ENCODE peak calls at places on chromosomes 7 and 10, in four cellular contexts. I is stomach, Z is transverse colon, H is SK-N-SH. A is an unnamed sample.

GRCh38 chr10:71548494-71548846 is 151.8 kb downstream of the CDH23 start:
- DNase-seq in Z (no peak), I (no peak), H (no peak), A (no peak)

GRCh38 chr7:69598081-69598486 is at the start of gene AUTS2:
- DNase-seq in H (peak; percentile 100), I (peak; percentile 78), Z (peak; percentile 68), A (peak; percentile 87)

GRCh38 chr10:124002391-124003069 is 90.9 kb downstream of the CHST15 start:
- DNase-seq in I (no peak), H (peak; percentile 18), Z (no peak), A (peak; percentile 14)

GRCh38 chr7:124031919-124032318 is 948 bp downstream of the TMEM229A start:
- DNase-seq in Z (no peak), H (peak; percentile 57), I (no peak), A (no peak)

GRCh38 chr10:16832351-16833080 is 15.3 kb upstream of the RSU1 start:
- DNase-seq in H (no peak), I (peak; percentile 62), Z (peak; percentile 66), A (peak; percentile 42)

GRCh38 chr10:114703377-114704125 is 45.5 kb upstream of the ABLIM1 start:
- DNase-seq in H (peak; percentile 64), Z (no peak), I (no peak), A (no peak)

GRCh38 chr10:12348870-12349627 is at the start of gene CAMK1D:
- DNase-seq in I (peak; percentile 77), Z (peak; percentile 91), H (peak; percentile 93), A (peak; percentile 97)

GRCh38 chr10:11595395-11595692 is 16.1 kb downstream of the USP6NL start:
- DNase-seq in I (no peak), Z (no peak), H (peak; percentile 12), A (no peak)

GRCh38 chr7:3695602-3696001 is 394.6 kb downstream of the SDK1 start:
- DNase-seq in H (peak; percentile 33), Z (no peak), I (no peak), A (no peak)

GRCh38 chr7:99679400-99680191 is at the start of gene CYP3A5:
- DNase-seq in H (no peak), I (peak; percentile 80), Z (peak; percentile 85), A (no peak)

GRCh38 chr10:75612904-75613684 is 181.7 kb downstream of the LRMDA start:
- DNase-seq in I (no peak), Z (no peak), H (no peak), A (no peak)

GRCh38 chr10:75987610-75988009 is 556.2 kb downstream of the LRMDA start:
- DNase-seq in I (no peak), H (no peak), Z (no peak), A (no peak)

GRCh38 chr7:95688931-95689453 is 83.4 kb upstream of the DYNC1I1 start:
- DNase-seq in H (no peak), Z (no peak), I (no peak), A (no peak)

GRCh38 chr10:113139695-113140094 is 189.6 kb downstream of the TCF7L2 start:
- DNase-seq in Z (no peak), H (peak; percentile 37), I (no peak), A (no peak)

GRCh38 chr7:22884911-22885823 is 62.5 kb upstream of the TOMM7 start:
- DNase-seq in Z (no peak), H (no peak), I (no peak), A (no peak)

GRCh38 chr7:64180989-64181388 is 26.0 kb upstream of the ZNF735 start:
- DNase-seq in Z (no peak), H (peak; percentile 55), I (no peak), A (no peak)

GRCh38 chr7:155161690-155162089 is 91.6 kb downstream of the HTR5A start:
- DNase-seq in H (no peak), I (no peak), Z (no peak), A (no peak)

GRCh38 chr10:43404675-43405221 is 4.2 kb downstream of the HNRNPF start:
- DNase-seq in I (no peak), Z (no peak), H (no peak), A (no peak)

GRCh38 chr7:92874567-92874966 is 38.2 kb upstream of the CDK6 start:
- DNase-seq in Z (no peak), I (no peak), H (no peak), A (no peak)

GRCh38 chr10:46524471-46525176 is 31.8 kb downstream of the GPRIN2 start:
- DNase-seq in I (peak; percentile 25), H (peak; percentile 46), Z (peak; percentile 11), A (peak; percentile 21)

GRCh38 chr10:36882781-36883180 is 242.6 kb upstream of the ANKRD30A start:
- DNase-seq in Z (no peak), I (no peak), H (no peak), A (no peak)

GRCh38 chr10:67609996-67610793 is 85.8 kb downstream of the CTNNA3 start:
- DNase-seq in Z (no peak), I (no peak), H (no peak), A (no peak)

GRCh38 chr10:111076682-111077661 is at the start of gene ADRA2A:
- DNase-seq in H (peak; percentile 84), I (peak; percentile 30), Z (peak; percentile 44), A (peak; percentile 39)

GRCh38 chr7:33109758-33110238 is 594 bp upstream of the RP9 start:
- DNase-seq in Z (no peak), I (no peak), H (peak; percentile 53), A (no peak)

GRCh38 chr10:68665841-68666240 is 55.2 kb upstream of the CCAR1 start:
- DNase-seq in H (no peak), Z (no peak), I (no peak), A (no peak)

GRCh38 chr7:92674379-92674778 is 84.2 kb upstream of the FAM133B start:
- DNase-seq in H (no peak), Z (no peak), I (no peak), A (no peak)

GRCh38 chr10:5293691-5294550 is 70.8 kb upstream of the UCN3 start:
- DNase-seq in Z (peak; percentile 75), H (peak; percentile 45), I (peak; percentile 76), A (peak; percentile 79)

GRCh38 chr7:99473315-99473596 is 566 bp downstream of the ZNF789 start:
- DNase-seq in I (no peak), H (peak; percentile 70), Z (peak; percentile 26), A (no peak)

GRCh38 chr10:2760736-2761135 is 306.6 kb upstream of the PFKP start:
- DNase-seq in H (no peak), I (no peak), Z (no peak), A (no peak)

GRCh38 chr10:5873515-5873995 is 16.1 kb downstream of the ANKRD16 start:
- DNase-seq in Z (peak; percentile 76), I (peak; percentile 63), H (peak; percentile 81), A (peak; percentile 51)

GRCh38 chr10:13885238-13885990 is 298.6 kb downstream of the PRPF18 start:
- DNase-seq in Z (no peak), I (no peak), H (no peak), A (no peak)

GRCh38 chr7:9307131-9307530 is 873.7 kb downstream of the NXPH1 start:
- DNase-seq in Z (no peak), I (no peak), H (no peak), A (no peak)

GRCh38 chr7:43481905-43482678 is 100.8 kb upstream of the STK17A start:
- DNase-seq in I (no peak), H (no peak), Z (no peak), A (no peak)

GRCh38 chr7:132100483-132100882 is 475.8 kb downstream of the PLXNA4 start:
- DNase-seq in H (no peak), I (no peak), Z (no peak), A (no peak)
- TF ChIP-seq POLR2AphosphoS5 in H (no peak), I (no peak), Z (no peak), A (no peak)

GRCh38 chr10:103578782-103579382 is 85.4 kb downstream of the NEURL1 start:
- DNase-seq in Z (peak; percentile 63), I (peak; percentile 69), H (no peak), A (no peak)
- TF ChIP-seq EP300 in Z (no peak), I (no peak), H (no peak), A (no peak)

GRCh38 chr7:2605608-2606538 is 25.9 kb upstream of the TTYH3 start:
- DNase-seq in I (no peak), H (peak; percentile 68), Z (no peak), A (no peak)

GRCh38 chr7:2609001-2609411 is 22.8 kb upstream of the TTYH3 start:
- DNase-seq in I (no peak), Z (no peak), H (peak; percentile 77), A (peak; percentile 43)

GRCh38 chr7:2606539-2606936 is 25.2 kb upstream of the TTYH3 start:
- DNase-seq in I (no peak), H (peak; percentile 62), Z (no peak), A (no peak)

GRCh38 chr7:2607913-2608899 is 23.6 kb upstream of the TTYH3 start:
- DNase-seq in Z (no peak), I (no peak), H (no peak), A (no peak)

DNA sequence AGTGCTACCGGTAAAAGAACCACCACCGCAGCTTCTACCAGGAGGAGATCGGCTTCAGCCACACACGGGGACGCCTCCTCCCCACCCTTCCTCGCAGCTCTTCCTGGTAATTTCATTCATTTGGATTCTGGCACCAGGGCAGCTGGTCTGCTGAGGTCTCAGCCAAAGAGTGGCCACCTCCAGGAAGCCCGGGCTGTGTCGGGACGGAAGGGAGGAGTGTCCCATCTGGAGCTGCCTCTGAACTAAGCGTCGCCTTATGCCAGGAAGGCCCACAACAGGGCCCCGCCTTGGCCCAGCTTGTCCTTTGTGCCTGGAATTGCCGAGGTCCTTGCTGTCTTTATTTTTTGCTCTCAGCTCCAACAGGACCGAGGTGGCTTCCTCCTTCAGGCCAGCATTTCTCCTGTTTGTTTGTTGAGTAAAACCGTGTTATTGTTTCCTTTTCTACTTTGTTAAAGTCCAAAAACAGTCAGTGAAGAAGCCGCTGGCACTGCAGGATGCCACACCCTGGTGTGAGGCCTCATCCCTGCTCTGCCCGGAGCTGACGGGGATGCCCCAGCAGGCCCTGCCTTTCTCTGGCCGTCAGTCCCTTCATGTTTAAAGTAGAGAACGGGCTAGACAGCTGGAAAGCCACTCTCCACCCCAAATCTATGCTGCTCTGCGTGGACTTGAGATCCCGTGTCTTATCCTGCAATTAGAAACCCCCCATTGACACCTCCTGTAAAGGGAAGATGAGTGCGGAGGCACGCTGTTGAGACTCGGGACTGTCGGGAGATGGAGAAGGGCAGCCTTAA is 24.5 kb upstream of the TTYH3 start:
- DNase-seq in I (no peak), Z (peak; percentile 67), H (peak; percentile 48), A (no peak)
- TF ChIP-seq POLR2AphosphoS5 in I (peak; percentile 34), Z (no peak), H (no peak), A (peak; percentile 72)

GRCh38 chr10:80170026-80170425 is 35.3 kb downstream of the ANXA11 start:
- DNase-seq in Z (no peak), H (no peak), I (no peak), A (no peak)

GRCh38 chr10:80166581-80167470 is 34.3 kb downstream of the PLAC9 start:
- DNase-seq in I (no peak), Z (no peak), H (no peak), A (no peak)

GRCh38 chr10:80168679-80169380 is 36.3 kb downstream of the PLAC9 start:
- DNase-seq in H (no peak), I (no peak), Z (no peak), A (no peak)

GRCh38 chr10:80167471-80167870 is 34.9 kb downstream of the PLAC9 start:
- DNase-seq in Z (no peak), I (no peak), H (no peak), A (peak; percentile 17)

GRCh38 chr10:80168111-80168511 is 35.6 kb downstream of the PLAC9 start:
- DNase-seq in H (no peak), Z (no peak), I (no peak), A (no peak)
- TF ChIP-seq EP300 in H (no peak), Z (no peak), I (no peak), A (no peak)

GRCh38 chr7:27191716-27192545 is 6.9 kb upstream of the HOXA11 start:
- DNase-seq in I (peak; percentile 24), Z (peak; percentile 48), H (no peak), A (no peak)
- TF ChIP-seq POLR2AphosphoS5 in I (no peak), Z (peak; percentile 40), H (no peak), A (no peak)